ENCODE peak calls at places on chromosomes 7 and 10, in ten cellular contexts. One of them, this sample, is unnamed.

GRCh38 chr10:50604823-50605222 is 18.9 kb downstream of the SGMS1 start:
- DNase-seq in AG09309: no peak
- DNase-seq in cardiac fibroblast: no peak
- DNase-seq in PC-9: no peak
- DNase-seq in fibroblast of lung: peak
- DNase-seq in Karpas-422: no peak
- DNase-seq in fibroblast of the aortic adventitia: peak
- DNase-seq in GM23338: no peak
- DNase-seq in neural progenitor cell: no peak
- DNase-seq in SK-N-MC: no peak
- DNase-seq in this sample: no peak

GRCh38 chr10:93471110-93471651 is 11.0 kb downstream of the MYOF start:
- DNase-seq in AG09309: peak
- DNase-seq in Karpas-422: no peak
- DNase-seq in fibroblast of lung: peak
- DNase-seq in fibroblast of the aortic adventitia: peak
- DNase-seq in PC-9: no peak
- DNase-seq in cardiac fibroblast: peak
- DNase-seq in neural progenitor cell: no peak
- DNase-seq in SK-N-MC: no peak
- DNase-seq in GM23338: no peak
- DNase-seq in this sample: no peak

GRCh38 chr10:16944961-16945360 is 127.7 kb upstream of the RSU1 start:
- DNase-seq in Karpas-422: no peak
- DNase-seq in neural progenitor cell: no peak
- DNase-seq in GM23338: no peak
- DNase-seq in cardiac fibroblast: peak
- DNase-seq in AG09309: no peak
- DNase-seq in PC-9: no peak
- DNase-seq in fibroblast of lung: no peak
- DNase-seq in SK-N-MC: no peak
- DNase-seq in fibroblast of the aortic adventitia: peak
- DNase-seq in this sample: no peak

GRCh38 chr10:118721005-118721876 is 33.5 kb downstream of the CACUL1 start:
- DNase-seq in neural progenitor cell: peak
- DNase-seq in Karpas-422: peak
- DNase-seq in PC-9: peak
- DNase-seq in fibroblast of lung: peak
- DNase-seq in AG09309: no peak
- DNase-seq in GM23338: peak
- DNase-seq in cardiac fibroblast: peak
- DNase-seq in SK-N-MC: no peak
- DNase-seq in fibroblast of the aortic adventitia: peak
- DNase-seq in this sample: peak

GRCh38 chr7:93574646-93575554 is at the start of gene CALCR:
- DNase-seq in SK-N-MC: no peak
- DNase-seq in neural progenitor cell: peak
- DNase-seq in PC-9: peak
- DNase-seq in AG09309: no peak
- DNase-seq in fibroblast of lung: no peak
- DNase-seq in fibroblast of the aortic adventitia: no peak
- DNase-seq in Karpas-422: no peak
- DNase-seq in GM23338: peak
- DNase-seq in cardiac fibroblast: no peak
- DNase-seq in this sample: no peak

GRCh38 chr10:77571490-77571889 is 66.1 kb downstream of the KCNMA1 start:
- DNase-seq in Karpas-422: no peak
- DNase-seq in PC-9: no peak
- DNase-seq in neural progenitor cell: no peak
- DNase-seq in fibroblast of the aortic adventitia: no peak
- DNase-seq in cardiac fibroblast: no peak
- DNase-seq in AG09309: no peak
- DNase-seq in SK-N-MC: no peak
- DNase-seq in fibroblast of lung: no peak
- DNase-seq in GM23338: no peak
- DNase-seq in this sample: no peak

GRCh38 chr7:2012044-2012900 is 220.5 kb downstream of the MAD1L1 start:
- DNase-seq in neural progenitor cell: no peak
- DNase-seq in GM23338: no peak
- DNase-seq in AG09309: no peak
- DNase-seq in cardiac fibroblast: no peak
- DNase-seq in fibroblast of lung: no peak
- DNase-seq in Karpas-422: no peak
- DNase-seq in fibroblast of the aortic adventitia: no peak
- DNase-seq in PC-9: no peak
- DNase-seq in SK-N-MC: no peak
- DNase-seq in this sample: no peak

GRCh38 chr7:108166687-108167086 is 36.5 kb upstream of the LAMB4 start:
- DNase-seq in fibroblast of the aortic adventitia: no peak
- DNase-seq in AG09309: no peak
- DNase-seq in GM23338: no peak
- DNase-seq in SK-N-MC: no peak
- DNase-seq in neural progenitor cell: no peak
- DNase-seq in cardiac fibroblast: no peak
- DNase-seq in Karpas-422: no peak
- DNase-seq in fibroblast of lung: no peak
- DNase-seq in PC-9: no peak
- DNase-seq in this sample: no peak

GRCh38 chr10:132574783-132575319 is 37.3 kb downstream of the INPP5A start:
- DNase-seq in GM23338: peak
- DNase-seq in neural progenitor cell: peak
- DNase-seq in fibroblast of lung: no peak
- DNase-seq in AG09309: no peak
- DNase-seq in PC-9: peak
- DNase-seq in Karpas-422: no peak
- DNase-seq in SK-N-MC: no peak
- DNase-seq in cardiac fibroblast: peak
- DNase-seq in fibroblast of the aortic adventitia: no peak
- DNase-seq in this sample: no peak
- H3K4me3 ChIP-seq in GM23338: no peak
- H3K4me3 ChIP-seq in neural progenitor cell: no peak
- H3K4me3 ChIP-seq in fibroblast of lung: no peak
- H3K4me3 ChIP-seq in AG09309: no peak
- H3K4me3 ChIP-seq in PC-9: peak
- H3K4me3 ChIP-seq in Karpas-422: no peak
- H3K4me3 ChIP-seq in SK-N-MC: no peak
- H3K4me3 ChIP-seq in cardiac fibroblast: no peak
- H3K4me3 ChIP-seq in fibroblast of the aortic adventitia: no peak
- H3K4me3 ChIP-seq in this sample: peak

GRCh38 chr10:75774780-75775490 is 343.5 kb downstream of the LRMDA start:
- DNase-seq in GM23338: no peak
- DNase-seq in fibroblast of lung: no peak
- DNase-seq in fibroblast of the aortic adventitia: no peak
- DNase-seq in Karpas-422: no peak
- DNase-seq in neural progenitor cell: no peak
- DNase-seq in SK-N-MC: no peak
- DNase-seq in PC-9: no peak
- DNase-seq in cardiac fibroblast: peak
- DNase-seq in AG09309: no peak
- DNase-seq in this sample: no peak

GRCh38 chr10:75776738-75777504 is 345.5 kb downstream of the LRMDA start:
- DNase-seq in SK-N-MC: no peak
- DNase-seq in AG09309: no peak
- DNase-seq in cardiac fibroblast: no peak
- DNase-seq in fibroblast of lung: no peak
- DNase-seq in fibroblast of the aortic adventitia: no peak
- DNase-seq in GM23338: no peak
- DNase-seq in neural progenitor cell: no peak
- DNase-seq in Karpas-422: no peak
- DNase-seq in PC-9: no peak
- DNase-seq in this sample: no peak

GRCh38 chr10:75782463-75783248 is 351.2 kb downstream of the LRMDA start:
- DNase-seq in GM23338: no peak
- DNase-seq in AG09309: no peak
- DNase-seq in neural progenitor cell: no peak
- DNase-seq in Karpas-422: no peak
- DNase-seq in cardiac fibroblast: no peak
- DNase-seq in fibroblast of lung: no peak
- DNase-seq in SK-N-MC: no peak
- DNase-seq in PC-9: no peak
- DNase-seq in fibroblast of the aortic adventitia: no peak
- DNase-seq in this sample: no peak

GRCh38 chr10:75779276-75779675 is 347.9 kb downstream of the LRMDA start:
- DNase-seq in Karpas-422: no peak
- DNase-seq in AG09309: no peak
- DNase-seq in GM23338: no peak
- DNase-seq in SK-N-MC: no peak
- DNase-seq in neural progenitor cell: no peak
- DNase-seq in PC-9: no peak
- DNase-seq in fibroblast of lung: no peak
- DNase-seq in fibroblast of the aortic adventitia: peak
- DNase-seq in cardiac fibroblast: no peak
- DNase-seq in this sample: no peak

GRCh38 chr10:75778665-75779064 is 347.2 kb downstream of the LRMDA start:
- DNase-seq in fibroblast of the aortic adventitia: no peak
- DNase-seq in GM23338: no peak
- DNase-seq in fibroblast of lung: no peak
- DNase-seq in AG09309: no peak
- DNase-seq in SK-N-MC: no peak
- DNase-seq in Karpas-422: no peak
- DNase-seq in neural progenitor cell: no peak
- DNase-seq in cardiac fibroblast: no peak
- DNase-seq in PC-9: no peak
- DNase-seq in this sample: no peak
- H3K4me3 ChIP-seq in fibroblast of the aortic adventitia: no peak
- H3K4me3 ChIP-seq in GM23338: no peak
- H3K4me3 ChIP-seq in fibroblast of lung: no peak
- H3K4me3 ChIP-seq in AG09309: no peak
- H3K4me3 ChIP-seq in SK-N-MC: no peak
- H3K4me3 ChIP-seq in Karpas-422: no peak
- H3K4me3 ChIP-seq in neural progenitor cell: no peak
- H3K4me3 ChIP-seq in cardiac fibroblast: no peak
- H3K4me3 ChIP-seq in PC-9: no peak
- H3K4me3 ChIP-seq in this sample: no peak

GRCh38 chr10:31871266-31871887 is 57.3 kb downstream of the ARHGAP12 start:
- DNase-seq in AG09309: no peak
- DNase-seq in SK-N-MC: no peak
- DNase-seq in GM23338: no peak
- DNase-seq in cardiac fibroblast: no peak
- DNase-seq in PC-9: no peak
- DNase-seq in neural progenitor cell: no peak
- DNase-seq in Karpas-422: no peak
- DNase-seq in fibroblast of lung: no peak
- DNase-seq in fibroblast of the aortic adventitia: no peak
- DNase-seq in this sample: no peak

GRCh38 chr10:31876616-31877352 is 51.8 kb downstream of the ARHGAP12 start:
- DNase-seq in AG09309: no peak
- DNase-seq in fibroblast of the aortic adventitia: no peak
- DNase-seq in PC-9: no peak
- DNase-seq in neural progenitor cell: no peak
- DNase-seq in SK-N-MC: no peak
- DNase-seq in GM23338: no peak
- DNase-seq in Karpas-422: no peak
- DNase-seq in cardiac fibroblast: no peak
- DNase-seq in fibroblast of lung: no peak
- DNase-seq in this sample: peak

GRCh38 chr10:31873724-31874123 is 54.9 kb downstream of the ARHGAP12 start:
- DNase-seq in SK-N-MC: no peak
- DNase-seq in neural progenitor cell: no peak
- DNase-seq in cardiac fibroblast: no peak
- DNase-seq in fibroblast of the aortic adventitia: no peak
- DNase-seq in Karpas-422: no peak
- DNase-seq in AG09309: no peak
- DNase-seq in GM23338: no peak
- DNase-seq in PC-9: no peak
- DNase-seq in fibroblast of lung: no peak
- DNase-seq in this sample: no peak

GRCh38 chr10:31878486-31878885 is 50.1 kb downstream of the ARHGAP12 start:
- DNase-seq in Karpas-422: no peak
- DNase-seq in SK-N-MC: no peak
- DNase-seq in AG09309: no peak
- DNase-seq in fibroblast of the aortic adventitia: no peak
- DNase-seq in GM23338: no peak
- DNase-seq in cardiac fibroblast: no peak
- DNase-seq in PC-9: no peak
- DNase-seq in neural progenitor cell: no peak
- DNase-seq in fibroblast of lung: no peak
- DNase-seq in this sample: no peak

DNA sequence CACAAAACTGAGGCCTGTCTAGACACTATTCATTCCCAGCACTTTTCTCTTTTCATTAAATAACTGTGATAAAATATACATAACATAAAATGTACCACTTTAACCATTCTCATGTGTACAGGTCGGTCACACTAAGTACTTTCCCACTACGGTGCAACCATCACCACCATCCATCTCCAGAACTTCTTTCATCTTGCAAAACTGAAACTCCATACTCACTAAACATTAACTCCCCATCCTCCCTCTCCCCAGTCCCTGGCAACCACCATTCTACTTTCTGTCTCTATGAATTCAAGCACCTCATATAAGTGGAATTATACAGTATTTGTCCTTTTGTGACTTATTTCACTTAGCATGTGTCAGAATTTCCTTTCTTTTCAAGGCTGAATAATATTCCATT is 53.0 kb downstream of the ARHGAP12 start:
- DNase-seq in AG09309: no peak
- DNase-seq in SK-N-MC: no peak
- DNase-seq in Karpas-422: no peak
- DNase-seq in PC-9: no peak
- DNase-seq in neural progenitor cell: no peak
- DNase-seq in GM23338: no peak
- DNase-seq in fibroblast of the aortic adventitia: no peak
- DNase-seq in fibroblast of lung: no peak
- DNase-seq in cardiac fibroblast: no peak
- DNase-seq in this sample: peak
- H3K4me3 ChIP-seq in AG09309: no peak
- H3K4me3 ChIP-seq in SK-N-MC: no peak
- H3K4me3 ChIP-seq in Karpas-422: no peak
- H3K4me3 ChIP-seq in PC-9: no peak
- H3K4me3 ChIP-seq in neural progenitor cell: no peak
- H3K4me3 ChIP-seq in GM23338: no peak
- H3K4me3 ChIP-seq in fibroblast of the aortic adventitia: no peak
- H3K4me3 ChIP-seq in fibroblast of lung: no peak
- H3K4me3 ChIP-seq in cardiac fibroblast: no peak
- H3K4me3 ChIP-seq in this sample: no peak

GRCh38 chr10:13003004-13003403 is 1.5 kb upstream of the CCDC3 start:
- DNase-seq in fibroblast of the aortic adventitia: peak
- DNase-seq in fibroblast of lung: peak
- DNase-seq in GM23338: no peak
- DNase-seq in neural progenitor cell: no peak
- DNase-seq in AG09309: no peak
- DNase-seq in PC-9: no peak
- DNase-seq in SK-N-MC: no peak
- DNase-seq in cardiac fibroblast: peak
- DNase-seq in Karpas-422: no peak
- DNase-seq in this sample: no peak

GRCh38 chr10:13000431-13000830 is 1.1 kb downstream of the CCDC3 start:
- DNase-seq in PC-9: no peak
- DNase-seq in Karpas-422: no peak
- DNase-seq in SK-N-MC: no peak
- DNase-seq in fibroblast of the aortic adventitia: no peak
- DNase-seq in AG09309: no peak
- DNase-seq in fibroblast of lung: no peak
- DNase-seq in neural progenitor cell: no peak
- DNase-seq in GM23338: no peak
- DNase-seq in cardiac fibroblast: no peak
- DNase-seq in this sample: no peak

GRCh38 chr10:13003781-13004180 is 2.3 kb upstream of the CCDC3 start:
- DNase-seq in GM23338: no peak
- DNase-seq in fibroblast of the aortic adventitia: no peak
- DNase-seq in Karpas-422: peak
- DNase-seq in SK-N-MC: no peak
- DNase-seq in cardiac fibroblast: no peak
- DNase-seq in fibroblast of lung: no peak
- DNase-seq in AG09309: no peak
- DNase-seq in PC-9: no peak
- DNase-seq in neural progenitor cell: no peak
- DNase-seq in this sample: no peak

GRCh38 chr10:13001887-13002212 is 337 bp upstream of the CCDC3 start:
- DNase-seq in PC-9: no peak
- DNase-seq in fibroblast of lung: no peak
- DNase-seq in neural progenitor cell: no peak
- DNase-seq in GM23338: no peak
- DNase-seq in AG09309: no peak
- DNase-seq in Karpas-422: no peak
- DNase-seq in SK-N-MC: no peak
- DNase-seq in cardiac fibroblast: no peak
- DNase-seq in fibroblast of the aortic adventitia: no peak
- DNase-seq in this sample: no peak

GRCh38 chr10:13001041-13001886 is at the start of gene CCDC3:
- DNase-seq in SK-N-MC: no peak
- DNase-seq in neural progenitor cell: peak
- DNase-seq in AG09309: no peak
- DNase-seq in PC-9: no peak
- DNase-seq in fibroblast of lung: no peak
- DNase-seq in GM23338: peak
- DNase-seq in cardiac fibroblast: no peak
- DNase-seq in fibroblast of the aortic adventitia: no peak
- DNase-seq in Karpas-422: no peak
- DNase-seq in this sample: no peak
- H3K4me3 ChIP-seq in SK-N-MC: peak
- H3K4me3 ChIP-seq in neural progenitor cell: peak
- H3K4me3 ChIP-seq in AG09309: no peak
- H3K4me3 ChIP-seq in PC-9: no peak
- H3K4me3 ChIP-seq in fibroblast of lung: no peak
- H3K4me3 ChIP-seq in GM23338: peak
- H3K4me3 ChIP-seq in cardiac fibroblast: peak
- H3K4me3 ChIP-seq in fibroblast of the aortic adventitia: no peak
- H3K4me3 ChIP-seq in Karpas-422: no peak
- H3K4me3 ChIP-seq in this sample: no peak

This sample was measured in GM12865.